ENCODE peak calls at places on chromosomes 11 and 22, in five cellular contexts. T, S, C, G and L are unnamed samples.
A peak's percentile ranks its signal among the peaks of the same experiment; 100 is the strongest.

GRCh38 chr11:130548491-130548833 is 100.0 kb downstream of the ADAMTS15 start:
- DNase-seq in T (peak; percentile 16), S (no peak), C (no peak), G (no peak), L (no peak)

GRCh38 chr22:36293606-36294292 is 40.8 kb downstream of the APOL1 start:
- DNase-seq in T (no peak), S (no peak), C (no peak), G (no peak), L (no peak)

GRCh38 chr11:61378713-61379313 is 13.6 kb upstream of the TMEM216 start:
- DNase-seq in T (peak; percentile 95), S (no peak), C (peak; percentile 67), G (no peak), L (no peak)

GRCh38 chr22:22158207-22158816 is 86.3 kb upstream of the VPREB1 start:
- DNase-seq in T (no peak), S (no peak), C (no peak), G (no peak), L (no peak)

GRCh38 chr11:75450826-75451783 is 18.1 kb upstream of the KLHL35 start:
- DNase-seq in T (no peak), S (no peak), C (no peak), G (no peak), L (no peak)

GRCh38 chr11:17846852-17847453 is 112.4 kb downstream of the KCNC1 start:
- DNase-seq in T (peak; percentile 56), S (no peak), C (no peak), G (peak; percentile 21), L (no peak)

GRCh38 chr11:85756401-85757200 is 54.3 kb downstream of the SYTL2 start:
- DNase-seq in T (peak; percentile 36), S (peak; percentile 34), C (no peak), G (no peak), L (no peak)

GRCh38 chr11:14499178-14499559 is 442 bp downstream of the COPB1 start:
- DNase-seq in T (peak; percentile 15), S (no peak), C (peak; percentile 19), G (no peak), L (no peak)

GRCh38 chr11:125454047-125454446 is 42.0 kb downstream of the FEZ1 start:
- DNase-seq in T (no peak), S (no peak), C (no peak), G (no peak), L (no peak)

GRCh38 chr11:59199546-59200420 is 12.9 kb downstream of the MPEG1 start:
- DNase-seq in T (no peak), S (no peak), C (no peak), G (no peak), L (no peak)

GRCh38 chr11:118912742-118913410 is 12.8 kb downstream of the BCL9L start:
- DNase-seq in T (peak; percentile 55), S (no peak), C (no peak), G (no peak), L (no peak)

GRCh38 chr22:36493690-36494110 is 12.3 kb upstream of the TXN2 start:
- DNase-seq in T (no peak), S (no peak), C (no peak), G (no peak), L (no peak)

GRCh38 chr11:61065955-61066638 is 36.2 kb upstream of the CD5 start:
- DNase-seq in T (no peak), S (no peak), C (no peak), G (no peak), L (no peak)

GRCh38 chr22:47144791-47145425 is 382.5 kb downstream of the TBC1D22A start:
- DNase-seq in T (no peak), S (no peak), C (no peak), G (no peak), L (no peak)

GRCh38 chr22:37607010-37607911 is 1.4 kb upstream of the GGA1 start:
- DNase-seq in T (peak; percentile 93), S (peak; percentile 79), C (peak; percentile 69), G (peak; percentile 66), L (no peak)

GRCh38 chr11:78991681-78992080 is 417.0 kb upstream of the NARS2 start:
- DNase-seq in T (no peak), S (no peak), C (no peak), G (no peak), L (no peak)

GRCh38 chr11:35214181-35214770 is 75.3 kb downstream of the CD44 start:
- DNase-seq in T (no peak), S (no peak), C (no peak), G (no peak), L (no peak)

GRCh38 chr11:109606256-109606655 is 184.3 kb downstream of the C11orf87 start:
- DNase-seq in T (no peak), S (no peak), C (no peak), G (no peak), L (no peak)

GRCh38 chr11:135073870-135074269 is 661.8 kb upstream of the B3GAT1 start:
- DNase-seq in T (no peak), S (no peak), C (no peak), G (no peak), L (no peak)

GRCh38 chr11:34238533-34238932 is 119.3 kb downstream of the ABTB2 start:
- DNase-seq in T (peak; percentile 98), S (no peak), C (no peak), G (no peak), L (no peak)

GRCh38 chr11:116879789-116880402 is 42.5 kb upstream of the APOA1 start:
- DNase-seq in T (peak; percentile 75), S (no peak), C (peak; percentile 65), G (no peak), L (no peak)

GRCh38 chr11:2128102-2128511 is 11.1 kb downstream of the IGF2 start:
- DNase-seq in T (no peak), S (no peak), C (no peak), G (no peak), L (no peak)

GRCh38 chr11:44379141-44380008 is 69.4 kb upstream of the ALX4 start:
- DNase-seq in T (no peak), S (no peak), C (no peak), G (no peak), L (no peak)

GRCh38 chr22:42701694-42702093 is 19.0 kb downstream of the A4GALT start:
- DNase-seq in T (no peak), S (no peak), C (no peak), G (no peak), L (no peak)

GRCh38 chr11:101848262-101848661 is 66.5 kb upstream of the CEP126 start:
- DNase-seq in T (peak; percentile 38), S (no peak), C (no peak), G (no peak), L (no peak)

GRCh38 chr11:128502736-128503135 is 84.6 kb downstream of the ETS1 start:
- DNase-seq in T (peak; percentile 93), S (no peak), C (no peak), G (no peak), L (no peak)

GRCh38 chr11:1049911-1050580 is 13.5 kb upstream of the MUC6 start:
- DNase-seq in T (no peak), S (no peak), C (no peak), G (no peak), L (no peak)

GRCh38 chr11:127962416-127962815 is 624.9 kb downstream of the ETS1 start:
- DNase-seq in T (no peak), S (no peak), C (no peak), G (no peak), L (no peak)

GRCh38 chr22:19713650-19714319 is 518 bp upstream of the SEPTIN5 start:
- DNase-seq in T (no peak), S (no peak), C (no peak), G (no peak), L (no peak)

GRCh38 chr11:28537822-28538221 is 429.6 kb downstream of the METTL15 start:
- DNase-seq in T (no peak), S (no peak), C (no peak), G (no peak), L (no peak)

GRCh38 chr22:37309221-37310074 is 27.1 kb downstream of the CYTH4 start:
- DNase-seq in T (no peak), S (no peak), C (no peak), G (no peak), L (no peak)

GRCh38 chr11:74672956-74673895 is 58.0 kb downstream of the CHRDL2 start:
- DNase-seq in T (peak; percentile 86), S (no peak), C (peak; percentile 95), G (no peak), L (no peak)

GRCh38 chr11:66887531-66887930 is 30.7 kb downstream of the LRFN4 start:
- DNase-seq in T (no peak), S (no peak), C (no peak), G (no peak), L (no peak)

GRCh38 chr11:1863352-1864215 is 10.7 kb downstream of the LSP1 start:
- DNase-seq in T (peak; percentile 81), S (no peak), C (peak; percentile 39), G (no peak), L (no peak)